ENCODE peak calls at places on chromosomes 7 and 10, in five cellular contexts. B is astrocyte, T is mesendoderm, S is PC-3, A is mammary epithelial cell. C is an unnamed sample. For H3K27me3, the result is how much of the 10 kb centered on the place peaks cover.

GRCh38 chr10:70331486-70332268 is 47.9 kb upstream of the NPFFR1 start:
- DNase-seq in B (peak), T (peak), S (peak), A (peak), C (peak)

GRCh38 chr7:91264924-91265681 is 870 bp downstream of the FZD1 start:
- DNase-seq in T (peak), A (peak), B (peak), S (peak), C (no peak)

GRCh38 chr7:946256-946996 is 8.1 kb downstream of the ADAP1 start:
- DNase-seq in T (no peak), B (no peak), A (no peak), S (no peak), C (no peak)

GRCh38 chr7:108007762-108008161 is 4.8 kb upstream of the LAMB1 start:
- DNase-seq in A (no peak), T (no peak), B (no peak), S (no peak), C (no peak)

GRCh38 chr7:118872568-118872967 is 648.1 kb downstream of the ANKRD7 start:
- DNase-seq in B (no peak), S (peak), T (peak), A (peak), C (no peak)

GRCh38 chr7:75987805-75988630 is 6.4 kb downstream of the TMEM120A start:
- DNase-seq in T (no peak), A (no peak), S (no peak), B (no peak), C (no peak)

GRCh38 chr10:105291571-105291970 is 650.5 kb downstream of the SORCS3 start:
- DNase-seq in A (peak), B (no peak), T (no peak), S (no peak), C (no peak)

GRCh38 chr10:71998119-71998839 is 34.1 kb downstream of the CHST3 start:
- DNase-seq in B (no peak), T (no peak), S (peak), A (no peak), C (no peak)

GRCh38 chr7:117829450-117829849 is 43.8 kb downstream of the CTTNBP2 start:
- DNase-seq in S (no peak), A (no peak), B (no peak), T (no peak), C (no peak)

GRCh38 chr10:92688927-92689662 is 660 bp upstream of the HHEX start:
- DNase-seq in T (peak), A (no peak), S (peak), B (peak), C (no peak)

GRCh38 chr10:92690211-92691041 is 671 bp downstream of the HHEX start:
- DNase-seq in B (peak), A (peak), T (peak), S (peak), C (no peak)

GRCh38 chr10:92688573-92688926 is 1.2 kb upstream of the HHEX start:
- DNase-seq in A (no peak), S (no peak), T (no peak), B (no peak), C (no peak)

GRCh38 chr10:92691042-92691590 is 1.4 kb downstream of the HHEX start:
- DNase-seq in T (peak), A (no peak), S (no peak), B (no peak), C (no peak)

GRCh38 chr10:92689663-92690210 is at the start of gene HHEX:
- DNase-seq in A (peak), S (peak), T (peak), B (peak), C (no peak)
- H3K27me3 ChIP-seq in A (under half), S (under half), T (under half), B (under half), C (under half)

GRCh38 chr10:127524869-127525268 is 24.2 kb upstream of the NPS start:
- DNase-seq in A (peak), T (no peak), S (peak), B (no peak), C (no peak)
- H3K27me3 ChIP-seq in A (under half), T (under half), S (under half), B (under half), C (under half)

GRCh38 chr10:47099445-47099844 is 188.2 kb downstream of the PTPN20 start:
- DNase-seq in A (no peak), T (no peak), B (no peak), S (no peak), C (no peak)

GRCh38 chr10:47095848-47096612 is 184.8 kb downstream of the PTPN20 start:
- DNase-seq in B (no peak), A (no peak), T (no peak), S (no peak), C (no peak)

GRCh38 chr10:47098964-47099363 is 187.7 kb downstream of the PTPN20 start:
- DNase-seq in T (no peak), S (no peak), A (no peak), B (no peak), C (no peak)

GRCh38 chr10:47101196-47101595 is 190.0 kb downstream of the PTPN20 start:
- DNase-seq in A (no peak), T (no peak), B (no peak), S (no peak), C (no peak)

DNA sequence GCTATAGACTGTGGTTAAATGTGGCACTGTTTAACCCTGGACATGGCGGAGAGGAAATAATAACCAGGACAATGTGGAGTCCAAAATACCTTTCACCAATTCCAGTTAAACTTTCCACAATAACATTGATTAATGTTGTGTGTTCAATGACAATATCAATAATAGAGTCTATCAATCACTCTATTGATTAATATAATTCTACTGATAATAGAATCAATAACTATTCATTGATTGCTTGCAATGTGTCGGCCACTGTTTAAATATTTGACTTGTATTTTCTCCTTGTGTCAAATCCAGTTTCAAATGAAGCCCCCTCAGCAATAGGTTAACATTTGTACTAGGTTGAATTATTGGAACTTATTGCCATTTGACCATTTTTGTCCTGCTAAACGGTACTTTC is 187.0 kb downstream of the PTPN20 start:
- DNase-seq in A (no peak), S (no peak), B (no peak), T (no peak), C (no peak)
- H3K27me3 ChIP-seq in A (under half), S (under half), B (under half), T (under half), C (under half)

DNA sequence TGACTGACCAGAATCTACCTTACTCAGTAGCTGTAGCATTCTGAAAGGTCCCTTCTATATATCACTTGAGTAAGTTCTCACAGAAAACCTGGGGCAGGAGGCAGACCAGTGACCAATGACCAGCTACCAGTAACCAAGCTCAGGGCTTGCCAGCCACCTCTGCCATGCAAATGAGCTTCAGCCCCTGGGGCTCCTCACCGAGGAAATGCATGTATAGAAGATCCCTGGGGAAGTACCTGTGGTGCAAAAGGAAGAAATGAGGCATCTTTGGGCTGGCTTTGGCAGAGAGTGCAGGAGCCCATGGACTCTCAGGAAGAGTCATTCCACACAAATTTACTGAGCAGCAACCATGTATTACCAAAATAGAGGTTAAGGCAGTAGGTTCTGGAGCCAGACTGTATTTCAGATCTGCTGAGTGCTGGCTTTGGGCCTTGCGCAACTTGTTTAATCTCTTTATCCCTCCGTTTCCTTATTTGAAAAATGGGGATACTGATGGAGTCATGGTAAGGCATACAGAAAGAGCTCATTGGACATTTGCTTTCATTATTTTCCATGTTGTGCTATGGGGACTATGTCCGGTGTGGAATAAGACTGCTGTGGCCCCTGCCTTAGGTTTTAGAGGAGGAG is 41.1 kb upstream of the FAM204A start:
- DNase-seq in A (no peak), T (no peak), B (no peak), S (no peak), C (no peak)
- H3K27me3 ChIP-seq in A (under half), T (under half), B (under half), S (half or more), C (under half)

GRCh38 chr7:42315096-42315495 is 78.1 kb upstream of the GLI3 start:
- DNase-seq in T (no peak), S (no peak), A (no peak), B (no peak), C (no peak)

GRCh38 chr7:42315631-42316030 is 78.6 kb upstream of the GLI3 start:
- DNase-seq in S (peak), B (peak), T (no peak), A (peak), C (peak)

GRCh38 chr7:42314696-42315095 is 77.7 kb upstream of the GLI3 start:
- DNase-seq in S (no peak), T (no peak), B (peak), A (no peak), C (no peak)

GRCh38 chr7:42311195-42311594 is 74.2 kb upstream of the GLI3 start:
- DNase-seq in T (no peak), A (no peak), B (no peak), S (no peak), C (no peak)
- H3K27me3 ChIP-seq in T (under half), A (under half), B (under half), S (under half), C (under half)

GRCh38 chr10:77179015-77179695 is 458.5 kb downstream of the KCNMA1 start:
- DNase-seq in T (peak), B (peak), S (peak), A (peak), C (peak)

GRCh38 chr10:77175631-77176222 is 461.9 kb downstream of the KCNMA1 start:
- DNase-seq in A (no peak), B (no peak), T (no peak), S (no peak), C (no peak)

GRCh38 chr10:77176224-77176623 is 461.4 kb downstream of the KCNMA1 start:
- DNase-seq in B (no peak), S (no peak), T (no peak), A (no peak), C (no peak)

GRCh38 chr10:77177161-77177560 is 460.4 kb downstream of the KCNMA1 start:
- DNase-seq in B (no peak), S (no peak), A (no peak), T (no peak), C (no peak)

DNA sequence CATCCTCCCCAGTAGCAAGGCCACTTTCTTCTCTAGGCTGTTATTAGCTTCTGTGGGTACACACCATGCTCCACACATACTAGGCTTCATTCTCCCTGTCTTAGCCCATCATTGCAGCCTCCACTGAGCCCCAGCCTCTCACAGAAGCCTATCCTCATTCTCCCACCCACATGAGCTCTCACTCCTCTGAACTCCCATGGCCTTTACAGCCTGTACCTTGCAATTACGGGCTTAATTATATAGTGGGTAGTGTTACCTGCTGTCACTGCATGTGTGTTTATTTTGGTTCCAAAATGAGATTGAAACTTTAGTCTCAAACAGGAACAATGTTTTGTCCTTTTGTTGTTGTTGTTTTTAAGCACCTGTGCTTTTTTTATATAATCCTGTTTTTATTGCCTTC is 460.0 kb downstream of the KCNMA1 start:
- DNase-seq in T (no peak), B (no peak), S (no peak), A (no peak), C (no peak)
- H3K27me3 ChIP-seq in T (under half), B (under half), S (under half), A (under half), C (under half)

C was measured in BJ.